ENCODE peak calls at places on chromosomes 12 and 14, in nine cellular contexts. One of them, this sample, is unnamed.

GRCh38 chr12:18887368-18887767 is 149.4 kb downstream of the CAPZA3 start:
- DNase-seq in A673: no peak
- DNase-seq in lung: no peak
- DNase-seq in aorta: no peak
- DNase-seq in HCT116: no peak
- DNase-seq in heart left ventricle: no peak
- DNase-seq in cardiac muscle cell: no peak
- DNase-seq in dorsolateral prefrontal cortex: no peak
- DNase-seq in right atrium auricular region: no peak
- DNase-seq in this sample: no peak

GRCh38 chr14:23864856-23865255 is 88.7 kb upstream of the DHRS4 start:
- DNase-seq in aorta: no peak
- DNase-seq in heart left ventricle: no peak
- DNase-seq in right atrium auricular region: no peak
- DNase-seq in A673: no peak
- DNase-seq in lung: no peak
- DNase-seq in dorsolateral prefrontal cortex: no peak
- DNase-seq in cardiac muscle cell: no peak
- DNase-seq in HCT116: no peak
- DNase-seq in this sample: no peak

GRCh38 chr12:15227004-15227679 is 5.9 kb upstream of the RERG start:
- DNase-seq in aorta: peak; percentile 71
- DNase-seq in right atrium auricular region: peak; percentile 75
- DNase-seq in heart left ventricle: peak; percentile 45
- DNase-seq in lung: peak; percentile 41
- DNase-seq in dorsolateral prefrontal cortex: peak; percentile 22
- DNase-seq in cardiac muscle cell: peak; percentile 65
- DNase-seq in HCT116: peak; percentile 42
- DNase-seq in A673: peak; percentile 71
- DNase-seq in this sample: no peak

GRCh38 chr14:94043756-94044475 is 17.8 kb downstream of the OTUB2 start:
- DNase-seq in HCT116: no peak
- DNase-seq in heart left ventricle: no peak
- DNase-seq in right atrium auricular region: no peak
- DNase-seq in A673: no peak
- DNase-seq in lung: no peak
- DNase-seq in aorta: peak; percentile 40
- DNase-seq in dorsolateral prefrontal cortex: no peak
- DNase-seq in cardiac muscle cell: no peak
- DNase-seq in this sample: no peak

GRCh38 chr14:61581340-61581739 is 114.0 kb upstream of the HIF1A start:
- DNase-seq in heart left ventricle: no peak
- DNase-seq in A673: no peak
- DNase-seq in cardiac muscle cell: no peak
- DNase-seq in aorta: no peak
- DNase-seq in right atrium auricular region: no peak
- DNase-seq in HCT116: no peak
- DNase-seq in dorsolateral prefrontal cortex: no peak
- DNase-seq in lung: no peak
- DNase-seq in this sample: no peak

GRCh38 chr12:15858348-15858747 is 23.8 kb upstream of the STRAP start:
- DNase-seq in right atrium auricular region: no peak
- DNase-seq in cardiac muscle cell: peak; percentile 8
- DNase-seq in HCT116: no peak
- DNase-seq in dorsolateral prefrontal cortex: no peak
- DNase-seq in heart left ventricle: no peak
- DNase-seq in lung: no peak
- DNase-seq in aorta: no peak
- DNase-seq in A673: peak; percentile 43
- DNase-seq in this sample: no peak

GRCh38 chr12:4441355-4442330 is 4.0 kb downstream of the FGF6 start:
- DNase-seq in A673: peak; percentile 95
- DNase-seq in heart left ventricle: no peak
- DNase-seq in aorta: no peak
- DNase-seq in right atrium auricular region: no peak
- DNase-seq in dorsolateral prefrontal cortex: no peak
- DNase-seq in cardiac muscle cell: peak; percentile 15
- DNase-seq in lung: peak; percentile 23
- DNase-seq in HCT116: no peak
- DNase-seq in this sample: no peak

GRCh38 chr14:77302926-77303325 is 17.8 kb downstream of the POMT2 start:
- DNase-seq in right atrium auricular region: no peak
- DNase-seq in aorta: no peak
- DNase-seq in heart left ventricle: no peak
- DNase-seq in dorsolateral prefrontal cortex: no peak
- DNase-seq in A673: no peak
- DNase-seq in cardiac muscle cell: no peak
- DNase-seq in HCT116: peak; percentile 65
- DNase-seq in lung: no peak
- DNase-seq in this sample: peak; percentile 56

GRCh38 chr12:103924761-103925641 is 5.2 kb upstream of the HSP90B1 start:
- DNase-seq in right atrium auricular region: no peak
- DNase-seq in HCT116: peak; percentile 39
- DNase-seq in heart left ventricle: no peak
- DNase-seq in lung: no peak
- DNase-seq in dorsolateral prefrontal cortex: no peak
- DNase-seq in aorta: no peak
- DNase-seq in A673: peak; percentile 89
- DNase-seq in cardiac muscle cell: no peak
- DNase-seq in this sample: peak; percentile 54

GRCh38 chr12:13915096-13915495 is 66.3 kb downstream of the GRIN2B start:
- DNase-seq in right atrium auricular region: no peak
- DNase-seq in aorta: no peak
- DNase-seq in cardiac muscle cell: no peak
- DNase-seq in heart left ventricle: no peak
- DNase-seq in A673: no peak
- DNase-seq in lung: no peak
- DNase-seq in HCT116: no peak
- DNase-seq in dorsolateral prefrontal cortex: no peak
- DNase-seq in this sample: no peak
- H3K27ac ChIP-seq in right atrium auricular region: no peak overlapping the region
- H3K27ac ChIP-seq in aorta: no peak overlapping the region
- H3K27ac ChIP-seq in cardiac muscle cell: no peak overlapping the region
- H3K27ac ChIP-seq in heart left ventricle: no peak overlapping the region
- H3K27ac ChIP-seq in A673: no peak overlapping the region
- H3K27ac ChIP-seq in lung: no peak overlapping the region
- H3K27ac ChIP-seq in HCT116: no peak overlapping the region
- H3K27ac ChIP-seq in dorsolateral prefrontal cortex: no peak overlapping the region
- H3K27ac ChIP-seq in this sample: no peak overlapping the region

GRCh38 chr12:118055144-118055557 is 5.8 kb downstream of the WSB2 start:
- DNase-seq in A673: peak; percentile 81
- DNase-seq in heart left ventricle: no peak
- DNase-seq in right atrium auricular region: no peak
- DNase-seq in HCT116: no peak
- DNase-seq in dorsolateral prefrontal cortex: peak; percentile 41
- DNase-seq in aorta: peak; percentile 59
- DNase-seq in cardiac muscle cell: peak; percentile 21
- DNase-seq in lung: peak; percentile 54
- DNase-seq in this sample: peak; percentile 45
- H3K27ac ChIP-seq in A673: no peak overlapping the region
- H3K27ac ChIP-seq in heart left ventricle: peak overlapping the region; percentile 28
- H3K27ac ChIP-seq in right atrium auricular region: peak overlapping the region; percentile 55
- H3K27ac ChIP-seq in HCT116: no peak overlapping the region
- H3K27ac ChIP-seq in dorsolateral prefrontal cortex: no peak overlapping the region
- H3K27ac ChIP-seq in aorta: peak overlapping the region; percentile 66
- H3K27ac ChIP-seq in cardiac muscle cell: no peak overlapping the region
- H3K27ac ChIP-seq in lung: no peak overlapping the region
- H3K27ac ChIP-seq in this sample: no peak overlapping the region

GRCh38 chr12:56087220-56087619 is 7.3 kb downstream of the ERBB3 start:
- DNase-seq in dorsolateral prefrontal cortex: no peak
- DNase-seq in cardiac muscle cell: peak; percentile 81
- DNase-seq in HCT116: no peak
- DNase-seq in heart left ventricle: peak; percentile 93
- DNase-seq in aorta: peak; percentile 57
- DNase-seq in right atrium auricular region: peak; percentile 71
- DNase-seq in A673: no peak
- DNase-seq in lung: peak; percentile 95
- DNase-seq in this sample: no peak

GRCh38 chr12:56084958-56085543 is 5.1 kb downstream of the ERBB3 start:
- DNase-seq in heart left ventricle: no peak
- DNase-seq in HCT116: no peak
- DNase-seq in dorsolateral prefrontal cortex: no peak
- DNase-seq in right atrium auricular region: no peak
- DNase-seq in cardiac muscle cell: peak; percentile 45
- DNase-seq in A673: peak; percentile 54
- DNase-seq in aorta: no peak
- DNase-seq in lung: no peak
- DNase-seq in this sample: no peak

GRCh38 chr12:56082967-56083366 is 3.0 kb downstream of the ERBB3 start:
- DNase-seq in lung: no peak
- DNase-seq in aorta: no peak
- DNase-seq in A673: no peak
- DNase-seq in right atrium auricular region: no peak
- DNase-seq in dorsolateral prefrontal cortex: peak; percentile 95
- DNase-seq in HCT116: no peak
- DNase-seq in cardiac muscle cell: no peak
- DNase-seq in heart left ventricle: no peak
- DNase-seq in this sample: no peak

GRCh38 chr12:56086608-56087007 is 6.6 kb downstream of the ERBB3 start:
- DNase-seq in lung: no peak
- DNase-seq in cardiac muscle cell: no peak
- DNase-seq in HCT116: no peak
- DNase-seq in heart left ventricle: no peak
- DNase-seq in aorta: no peak
- DNase-seq in dorsolateral prefrontal cortex: no peak
- DNase-seq in right atrium auricular region: no peak
- DNase-seq in A673: no peak
- DNase-seq in this sample: no peak

DNA sequence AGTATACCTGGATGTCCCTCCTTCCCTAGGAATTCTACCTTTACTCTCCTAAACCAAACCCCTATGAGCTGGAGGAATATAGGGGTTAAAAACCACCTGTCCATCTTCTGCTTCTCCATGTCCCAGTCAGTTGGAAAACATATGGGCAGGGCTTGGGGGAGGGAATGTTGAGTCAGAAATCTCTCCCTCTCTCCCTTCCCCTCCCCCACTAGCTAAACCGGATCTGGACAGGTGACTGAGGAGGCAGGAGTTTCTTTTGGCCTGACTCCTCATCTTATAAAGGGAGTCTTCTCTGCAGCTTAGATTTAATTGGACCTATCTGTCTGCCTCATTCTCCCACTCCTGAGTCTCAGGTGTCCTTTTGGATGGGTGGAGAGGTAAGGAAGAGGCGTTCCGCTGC is 6.1 kb downstream of the ERBB3 start:
- DNase-seq in right atrium auricular region: no peak
- DNase-seq in A673: no peak
- DNase-seq in aorta: no peak
- DNase-seq in HCT116: no peak
- DNase-seq in lung: peak; percentile 70
- DNase-seq in dorsolateral prefrontal cortex: no peak
- DNase-seq in heart left ventricle: no peak
- DNase-seq in cardiac muscle cell: no peak
- DNase-seq in this sample: no peak
- H3K27ac ChIP-seq in right atrium auricular region: no peak overlapping the region
- H3K27ac ChIP-seq in A673: no peak overlapping the region
- H3K27ac ChIP-seq in aorta: no peak overlapping the region
- H3K27ac ChIP-seq in HCT116: no peak overlapping the region
- H3K27ac ChIP-seq in lung: peak overlapping the region; percentile 22
- H3K27ac ChIP-seq in dorsolateral prefrontal cortex: peak overlapping the region; percentile 62
- H3K27ac ChIP-seq in heart left ventricle: no peak overlapping the region
- H3K27ac ChIP-seq in cardiac muscle cell: no peak overlapping the region
- H3K27ac ChIP-seq in this sample: no peak overlapping the region

DNA sequence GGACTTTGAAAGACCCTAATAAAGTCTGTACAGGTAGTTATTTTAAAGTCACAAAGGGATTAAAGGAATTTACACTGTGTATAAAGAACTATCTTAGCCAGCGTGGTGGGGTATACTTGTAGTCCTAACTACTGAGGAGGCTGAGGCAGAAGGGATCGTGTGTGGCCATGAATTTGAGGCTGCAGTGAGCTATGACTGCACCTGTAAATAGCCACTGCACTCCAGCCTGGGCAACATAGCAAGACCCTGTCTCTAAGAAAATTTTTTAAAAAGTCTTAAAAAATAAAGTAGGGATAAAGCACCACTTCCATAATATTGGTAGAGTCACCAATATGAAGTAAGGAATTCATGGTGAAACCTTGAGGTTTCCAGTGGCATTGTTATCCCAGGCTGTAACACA is 18.1 kb downstream of the ACVR1B start:
- DNase-seq in lung: no peak
- DNase-seq in A673: no peak
- DNase-seq in HCT116: no peak
- DNase-seq in dorsolateral prefrontal cortex: no peak
- DNase-seq in heart left ventricle: no peak
- DNase-seq in cardiac muscle cell: no peak
- DNase-seq in aorta: no peak
- DNase-seq in right atrium auricular region: no peak
- DNase-seq in this sample: no peak
- H3K27ac ChIP-seq in lung: no peak overlapping the region
- H3K27ac ChIP-seq in A673: no peak overlapping the region
- H3K27ac ChIP-seq in HCT116: no peak overlapping the region
- H3K27ac ChIP-seq in dorsolateral prefrontal cortex: no peak overlapping the region
- H3K27ac ChIP-seq in heart left ventricle: no peak overlapping the region
- H3K27ac ChIP-seq in cardiac muscle cell: no peak overlapping the region
- H3K27ac ChIP-seq in aorta: no peak overlapping the region
- H3K27ac ChIP-seq in right atrium auricular region: no peak overlapping the region
- H3K27ac ChIP-seq in this sample: no peak overlapping the region

DNA sequence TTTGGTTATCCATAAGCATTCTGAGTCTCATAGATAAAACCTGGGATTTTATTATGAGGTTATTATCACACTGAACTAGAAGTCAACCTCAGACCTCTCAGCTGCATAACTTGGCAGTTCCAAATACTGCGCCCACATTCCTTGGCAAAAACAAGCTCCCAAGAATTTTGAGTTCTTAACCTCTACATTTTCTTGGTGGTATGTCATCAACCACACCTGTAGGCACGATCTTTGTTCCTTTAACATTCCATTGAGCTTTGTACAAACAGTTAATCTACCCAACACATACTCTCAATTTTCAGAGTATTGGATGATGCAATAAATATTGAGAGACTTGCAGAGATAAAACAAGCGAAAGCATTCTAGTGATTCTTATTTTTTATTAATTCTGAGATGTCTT is 371.8 kb upstream of the PRICKLE1 start:
- DNase-seq in heart left ventricle: no peak
- DNase-seq in A673: no peak
- DNase-seq in cardiac muscle cell: no peak
- DNase-seq in right atrium auricular region: no peak
- DNase-seq in lung: peak; percentile 51
- DNase-seq in aorta: no peak
- DNase-seq in dorsolateral prefrontal cortex: no peak
- DNase-seq in HCT116: peak; percentile 85
- DNase-seq in this sample: peak; percentile 46
- H3K27ac ChIP-seq in heart left ventricle: no peak overlapping the region
- H3K27ac ChIP-seq in A673: no peak overlapping the region
- H3K27ac ChIP-seq in cardiac muscle cell: no peak overlapping the region
- H3K27ac ChIP-seq in right atrium auricular region: no peak overlapping the region
- H3K27ac ChIP-seq in lung: no peak overlapping the region
- H3K27ac ChIP-seq in aorta: no peak overlapping the region
- H3K27ac ChIP-seq in dorsolateral prefrontal cortex: no peak overlapping the region
- H3K27ac ChIP-seq in HCT116: peak overlapping the region; percentile 43
- H3K27ac ChIP-seq in this sample: no peak overlapping the region

DNA sequence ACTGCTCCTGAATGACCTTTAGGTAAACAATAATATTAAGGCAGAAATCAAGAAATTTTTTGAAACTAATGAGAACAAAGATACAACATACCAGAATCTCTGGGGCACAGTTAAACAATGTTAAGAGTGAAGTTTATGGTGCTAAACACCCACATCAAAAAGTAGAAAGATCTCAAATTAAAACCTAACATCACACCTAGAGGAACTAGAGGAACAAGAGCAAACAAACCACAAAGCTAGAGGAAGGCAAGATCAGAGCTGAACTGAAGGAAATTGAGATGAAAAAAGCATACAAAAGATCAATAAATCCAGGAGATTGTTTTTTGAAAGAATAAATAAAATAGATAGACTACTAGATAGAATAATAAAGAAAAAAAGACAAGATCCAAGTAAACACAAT is 7.2 kb downstream of the OR8S1 start:
- DNase-seq in aorta: no peak
- DNase-seq in dorsolateral prefrontal cortex: no peak
- DNase-seq in heart left ventricle: no peak
- DNase-seq in right atrium auricular region: no peak
- DNase-seq in A673: no peak
- DNase-seq in HCT116: no peak
- DNase-seq in cardiac muscle cell: no peak
- DNase-seq in lung: no peak
- DNase-seq in this sample: no peak
- H3K27ac ChIP-seq in aorta: no peak overlapping the region
- H3K27ac ChIP-seq in dorsolateral prefrontal cortex: no peak overlapping the region
- H3K27ac ChIP-seq in heart left ventricle: no peak overlapping the region
- H3K27ac ChIP-seq in right atrium auricular region: no peak overlapping the region
- H3K27ac ChIP-seq in A673: no peak overlapping the region
- H3K27ac ChIP-seq in HCT116: no peak overlapping the region
- H3K27ac ChIP-seq in cardiac muscle cell: no peak overlapping the region
- H3K27ac ChIP-seq in lung: no peak overlapping the region
- H3K27ac ChIP-seq in this sample: no peak overlapping the region